ENCODE peak calls at places on chromosomes 6 and 20, in six cellular contexts. C is amniotic stem cell, J is RPMI7951, T is NCI-H1417, S is kidney tubule cell, F is ureter. K is an unnamed sample.

GRCh38 chr6:44247338-44248302 is 719 bp downstream of the HSP90AB1 start:
- DNase-seq in C (no peak), J (peak), T (peak), S (peak), F (peak), K (no peak)

GRCh38 chr20:58851221-58851968 is 693 bp upstream of the GNAS-AS1 start:
- DNase-seq in C (no peak), J (no peak), T (no peak), S (no peak), F (no peak), K (no peak)

GRCh38 chr6:30870546-30870945 is 13.8 kb upstream of the DDR1 start:
- DNase-seq in C (no peak), J (no peak), T (no peak), S (no peak), F (no peak), K (no peak)

GRCh38 chr20:38135641-38136420 is 29.2 kb downstream of the TGM2 start:
- DNase-seq in C (no peak), J (no peak), T (no peak), S (no peak), F (no peak), K (no peak)

GRCh38 chr20:57335392-57335791 is 5.8 kb downstream of the SPO11 start:
- DNase-seq in C (no peak), J (peak), T (no peak), S (no peak), F (no peak), K (no peak)

GRCh38 chr6:114096553-114097172 is 125.7 kb upstream of the HDAC2 start:
- DNase-seq in C (peak), J (peak), T (peak), S (peak), F (no peak), K (no peak)

GRCh38 chr20:34271961-34272360 is 30.7 kb downstream of the ASIP start:
- DNase-seq in C (no peak), J (peak), T (no peak), S (peak), F (no peak), K (no peak)

GRCh38 chr20:63374532-63374931 is 13.4 kb upstream of the CHRNA4 start:
- DNase-seq in C (no peak), J (no peak), T (peak), S (no peak), F (no peak), K (no peak)

GRCh38 chr6:158068893-158069799 is 87.5 kb downstream of the SYNJ2 start:
- DNase-seq in C (peak), J (peak), T (peak), S (peak), F (peak), K (no peak)

GRCh38 chr20:1876217-1876921 is 18.8 kb upstream of the SIRPA start:
- DNase-seq in C (no peak), J (peak), T (peak), S (peak), F (no peak), K (no peak)

GRCh38 chr20:19974621-19975435 is 42.3 kb upstream of the NAA20 start:
- DNase-seq in C (peak), J (peak), T (peak), S (peak), F (peak), K (no peak)

GRCh38 chr6:142902636-142903053 is 42.3 kb downstream of the HIVEP2 start:
- DNase-seq in C (peak), J (peak), T (no peak), S (peak), F (peak), K (no peak)

GRCh38 chr6:20704325-20704724 is 170.1 kb downstream of the CDKAL1 start:
- DNase-seq in C (no peak), J (no peak), T (no peak), S (peak), F (no peak), K (no peak)

GRCh38 chr6:1608222-1608975 is 1.3 kb upstream of the FOXC1 start:
- DNase-seq in C (no peak), J (no peak), T (peak), S (peak), F (no peak), K (no peak)

GRCh38 chr6:123788319-123788718 is 15.3 kb upstream of the NKAIN2 start:
- DNase-seq in C (no peak), J (no peak), T (no peak), S (no peak), F (no peak), K (no peak)

GRCh38 chr20:46774943-46775560 is 65.6 kb downstream of the SLC2A10 start:
- DNase-seq in C (no peak), J (no peak), T (peak), S (no peak), F (no peak), K (no peak)

GRCh38 chr6:87808005-87808757 is 106.1 kb upstream of the AKIRIN2 start:
- DNase-seq in C (no peak), J (peak), T (peak), S (peak), F (no peak), K (no peak)

GRCh38 chr6:128139519-128139918 is 238.7 kb upstream of the THEMIS start:
- DNase-seq in C (no peak), J (peak), T (no peak), S (peak), F (no peak), K (no peak)

GRCh38 chr6:160930547-160931377 is 60.8 kb upstream of the MAP3K4 start:
- DNase-seq in C (peak), J (peak), T (peak), S (peak), F (peak), K (no peak)

GRCh38 chr6:75305573-75305972 is 21.0 kb upstream of the TMEM30A start:
- DNase-seq in C (no peak), J (no peak), T (no peak), S (no peak), F (no peak), K (no peak)

GRCh38 chr20:48750941-48751620 is 76.7 kb downstream of the PREX1 start:
- DNase-seq in C (no peak), J (no peak), T (peak), S (no peak), F (no peak), K (no peak)

GRCh38 chr6:34791842-34792604 is at the start of gene BLTP3A:
- DNase-seq in C (peak), J (peak), T (peak), S (peak), F (peak), K (no peak)

GRCh38 chr6:90369024-90369519 is 72.4 kb upstream of the BACH2 start:
- DNase-seq in C (peak), J (peak), T (no peak), S (peak), F (peak), K (no peak)

GRCh38 chr6:1388927-1389790 is at the start of gene FOXF2:
- DNase-seq in C (no peak), J (peak), T (peak), S (no peak), F (no peak), K (no peak)

GRCh38 chr20:44780226-44780625 is 30.1 kb downstream of the RIMS4 start:
- DNase-seq in C (peak), J (peak), T (no peak), S (peak), F (no peak), K (no peak)

GRCh38 chr6:17021539-17021889 is 80.3 kb upstream of the STMND1 start:
- DNase-seq in C (peak), J (no peak), T (no peak), S (no peak), F (no peak), K (no peak)